ENCODE peak calls at places on chromosomes 11 and 22, in ten cellular contexts. One of them, this sample, is unnamed.

GRCh38 chr22:50455201-50455600 is 19.6 kb downstream of the SBF1 start:
- DNase-seq in stimulated activated CD8-positive, alpha-beta memory T cell treated with anti-CD3 and anti-CD28 coated beads, Interleukin-15, amount 100 ng/mL, for 24 hours: no peak
- DNase-seq in SW 1271: no peak
- DNase-seq in fibroblast of the aortic adventitia: no peak
- DNase-seq in left kidney: no peak
- DNase-seq in SK-N-DZ: no peak
- DNase-seq in right lobe of liver: no peak
- DNase-seq in stimulated activated CD4-positive, alpha-beta T cell treated with anti-CD3 and anti-CD28 coated beads, Interleukin-4, amount 100 ng/mL, for 48 hours: no peak
- DNase-seq in NCI-H748 treated with DMSO at 0.1 percent for 48 hours: no peak
- DNase-seq in NCI-H2081: no peak
- DNase-seq in this sample: no peak

GRCh38 chr11:68471360-68472340 is 11.1 kb downstream of the PPP6R3 start:
- DNase-seq in stimulated activated CD8-positive, alpha-beta memory T cell treated with anti-CD3 and anti-CD28 coated beads, Interleukin-15, amount 100 ng/mL, for 24 hours: no peak
- DNase-seq in SW 1271: peak
- DNase-seq in fibroblast of the aortic adventitia: peak
- DNase-seq in left kidney: no peak
- DNase-seq in SK-N-DZ: no peak
- DNase-seq in right lobe of liver: no peak
- DNase-seq in stimulated activated CD4-positive, alpha-beta T cell treated with anti-CD3 and anti-CD28 coated beads, Interleukin-4, amount 100 ng/mL, for 48 hours: peak
- DNase-seq in NCI-H748 treated with DMSO at 0.1 percent for 48 hours: no peak
- DNase-seq in NCI-H2081: no peak
- DNase-seq in this sample: no peak

GRCh38 chr11:74683279-74683871 is 47.9 kb downstream of the CHRDL2 start:
- DNase-seq in stimulated activated CD8-positive, alpha-beta memory T cell treated with anti-CD3 and anti-CD28 coated beads, Interleukin-15, amount 100 ng/mL, for 24 hours: no peak
- DNase-seq in SW 1271: no peak
- DNase-seq in fibroblast of the aortic adventitia: no peak
- DNase-seq in left kidney: peak
- DNase-seq in SK-N-DZ: no peak
- DNase-seq in right lobe of liver: no peak
- DNase-seq in stimulated activated CD4-positive, alpha-beta T cell treated with anti-CD3 and anti-CD28 coated beads, Interleukin-4, amount 100 ng/mL, for 48 hours: no peak
- DNase-seq in NCI-H748 treated with DMSO at 0.1 percent for 48 hours: no peak
- DNase-seq in NCI-H2081: no peak
- DNase-seq in this sample: no peak

GRCh38 chr11:44199816-44200215 is 104.3 kb downstream of the EXT2 start:
- DNase-seq in stimulated activated CD8-positive, alpha-beta memory T cell treated with anti-CD3 and anti-CD28 coated beads, Interleukin-15, amount 100 ng/mL, for 24 hours: no peak
- DNase-seq in SW 1271: no peak
- DNase-seq in fibroblast of the aortic adventitia: no peak
- DNase-seq in left kidney: no peak
- DNase-seq in SK-N-DZ: no peak
- DNase-seq in right lobe of liver: no peak
- DNase-seq in stimulated activated CD4-positive, alpha-beta T cell treated with anti-CD3 and anti-CD28 coated beads, Interleukin-4, amount 100 ng/mL, for 48 hours: no peak
- DNase-seq in NCI-H748 treated with DMSO at 0.1 percent for 48 hours: no peak
- DNase-seq in NCI-H2081: no peak
- DNase-seq in this sample: no peak

GRCh38 chr11:125944350-125945010 is 1.4 kb upstream of the VSIG10L2 start:
- DNase-seq in stimulated activated CD8-positive, alpha-beta memory T cell treated with anti-CD3 and anti-CD28 coated beads, Interleukin-15, amount 100 ng/mL, for 24 hours: no peak
- DNase-seq in SW 1271: no peak
- DNase-seq in fibroblast of the aortic adventitia: no peak
- DNase-seq in left kidney: peak
- DNase-seq in SK-N-DZ: no peak
- DNase-seq in right lobe of liver: no peak
- DNase-seq in stimulated activated CD4-positive, alpha-beta T cell treated with anti-CD3 and anti-CD28 coated beads, Interleukin-4, amount 100 ng/mL, for 48 hours: no peak
- DNase-seq in NCI-H748 treated with DMSO at 0.1 percent for 48 hours: no peak
- DNase-seq in NCI-H2081: no peak
- DNase-seq in this sample: no peak

GRCh38 chr11:72821920-72822799 is 7.9 kb downstream of the ATG16L2 start:
- DNase-seq in stimulated activated CD8-positive, alpha-beta memory T cell treated with anti-CD3 and anti-CD28 coated beads, Interleukin-15, amount 100 ng/mL, for 24 hours: peak
- DNase-seq in SW 1271: peak
- DNase-seq in fibroblast of the aortic adventitia: peak
- DNase-seq in left kidney: peak
- DNase-seq in SK-N-DZ: peak
- DNase-seq in right lobe of liver: peak
- DNase-seq in stimulated activated CD4-positive, alpha-beta T cell treated with anti-CD3 and anti-CD28 coated beads, Interleukin-4, amount 100 ng/mL, for 48 hours: peak
- DNase-seq in NCI-H748 treated with DMSO at 0.1 percent for 48 hours: peak
- DNase-seq in NCI-H2081: peak
- DNase-seq in this sample: peak

GRCh38 chr22:19483481-19484244 is 3.9 kb downstream of the CDC45 start:
- DNase-seq in stimulated activated CD8-positive, alpha-beta memory T cell treated with anti-CD3 and anti-CD28 coated beads, Interleukin-15, amount 100 ng/mL, for 24 hours: no peak
- DNase-seq in SW 1271: no peak
- DNase-seq in fibroblast of the aortic adventitia: peak
- DNase-seq in left kidney: no peak
- DNase-seq in SK-N-DZ: no peak
- DNase-seq in right lobe of liver: peak
- DNase-seq in stimulated activated CD4-positive, alpha-beta T cell treated with anti-CD3 and anti-CD28 coated beads, Interleukin-4, amount 100 ng/mL, for 48 hours: no peak
- DNase-seq in NCI-H748 treated with DMSO at 0.1 percent for 48 hours: no peak
- DNase-seq in NCI-H2081: no peak
- DNase-seq in this sample: no peak

GRCh38 chr22:37675930-37676571 is 615 bp downstream of the LGALS1 start:
- DNase-seq in stimulated activated CD8-positive, alpha-beta memory T cell treated with anti-CD3 and anti-CD28 coated beads, Interleukin-15, amount 100 ng/mL, for 24 hours: no peak
- DNase-seq in SW 1271: no peak
- DNase-seq in fibroblast of the aortic adventitia: no peak
- DNase-seq in left kidney: no peak
- DNase-seq in SK-N-DZ: no peak
- DNase-seq in right lobe of liver: peak
- DNase-seq in stimulated activated CD4-positive, alpha-beta T cell treated with anti-CD3 and anti-CD28 coated beads, Interleukin-4, amount 100 ng/mL, for 48 hours: no peak
- DNase-seq in NCI-H748 treated with DMSO at 0.1 percent for 48 hours: no peak
- DNase-seq in NCI-H2081: no peak
- DNase-seq in this sample: no peak

GRCh38 chr11:28581286-28582242 is 473.4 kb downstream of the METTL15 start:
- DNase-seq in stimulated activated CD8-positive, alpha-beta memory T cell treated with anti-CD3 and anti-CD28 coated beads, Interleukin-15, amount 100 ng/mL, for 24 hours: no peak
- DNase-seq in SW 1271: no peak
- DNase-seq in fibroblast of the aortic adventitia: peak
- DNase-seq in left kidney: no peak
- DNase-seq in SK-N-DZ: no peak
- DNase-seq in right lobe of liver: no peak
- DNase-seq in stimulated activated CD4-positive, alpha-beta T cell treated with anti-CD3 and anti-CD28 coated beads, Interleukin-4, amount 100 ng/mL, for 48 hours: no peak
- DNase-seq in NCI-H748 treated with DMSO at 0.1 percent for 48 hours: no peak
- DNase-seq in NCI-H2081: no peak
- DNase-seq in this sample: no peak

GRCh38 chr11:134760307-134760706 is 348.3 kb upstream of the B3GAT1 start:
- DNase-seq in stimulated activated CD8-positive, alpha-beta memory T cell treated with anti-CD3 and anti-CD28 coated beads, Interleukin-15, amount 100 ng/mL, for 24 hours: no peak
- DNase-seq in SW 1271: no peak
- DNase-seq in fibroblast of the aortic adventitia: no peak
- DNase-seq in left kidney: no peak
- DNase-seq in SK-N-DZ: no peak
- DNase-seq in right lobe of liver: no peak
- DNase-seq in stimulated activated CD4-positive, alpha-beta T cell treated with anti-CD3 and anti-CD28 coated beads, Interleukin-4, amount 100 ng/mL, for 48 hours: no peak
- DNase-seq in NCI-H748 treated with DMSO at 0.1 percent for 48 hours: no peak
- DNase-seq in NCI-H2081: no peak
- DNase-seq in this sample: no peak

GRCh38 chr11:30960387-30960992 is 374.3 kb upstream of the MPPED2 start:
- DNase-seq in stimulated activated CD8-positive, alpha-beta memory T cell treated with anti-CD3 and anti-CD28 coated beads, Interleukin-15, amount 100 ng/mL, for 24 hours: no peak
- DNase-seq in SW 1271: no peak
- DNase-seq in fibroblast of the aortic adventitia: peak
- DNase-seq in left kidney: peak
- DNase-seq in SK-N-DZ: peak
- DNase-seq in right lobe of liver: no peak
- DNase-seq in stimulated activated CD4-positive, alpha-beta T cell treated with anti-CD3 and anti-CD28 coated beads, Interleukin-4, amount 100 ng/mL, for 48 hours: no peak
- DNase-seq in NCI-H748 treated with DMSO at 0.1 percent for 48 hours: peak
- DNase-seq in NCI-H2081: peak
- DNase-seq in this sample: no peak

GRCh38 chr11:6813651-6814050 is 14.2 kb upstream of the OR6A2 start:
- DNase-seq in stimulated activated CD8-positive, alpha-beta memory T cell treated with anti-CD3 and anti-CD28 coated beads, Interleukin-15, amount 100 ng/mL, for 24 hours: no peak
- DNase-seq in SW 1271: no peak
- DNase-seq in fibroblast of the aortic adventitia: no peak
- DNase-seq in left kidney: peak
- DNase-seq in SK-N-DZ: no peak
- DNase-seq in right lobe of liver: no peak
- DNase-seq in stimulated activated CD4-positive, alpha-beta T cell treated with anti-CD3 and anti-CD28 coated beads, Interleukin-4, amount 100 ng/mL, for 48 hours: no peak
- DNase-seq in NCI-H748 treated with DMSO at 0.1 percent for 48 hours: no peak
- DNase-seq in NCI-H2081: no peak
- DNase-seq in this sample: no peak

GRCh38 chr11:47603295-47603694 is 9.1 kb upstream of the C1QTNF4 start:
- DNase-seq in stimulated activated CD8-positive, alpha-beta memory T cell treated with anti-CD3 and anti-CD28 coated beads, Interleukin-15, amount 100 ng/mL, for 24 hours: no peak
- DNase-seq in SW 1271: no peak
- DNase-seq in fibroblast of the aortic adventitia: peak
- DNase-seq in left kidney: no peak
- DNase-seq in SK-N-DZ: no peak
- DNase-seq in right lobe of liver: no peak
- DNase-seq in stimulated activated CD4-positive, alpha-beta T cell treated with anti-CD3 and anti-CD28 coated beads, Interleukin-4, amount 100 ng/mL, for 48 hours: no peak
- DNase-seq in NCI-H748 treated with DMSO at 0.1 percent for 48 hours: no peak
- DNase-seq in NCI-H2081: no peak
- DNase-seq in this sample: no peak

GRCh38 chr22:50074551-50075042 is 10.6 kb downstream of the MLC1 start:
- DNase-seq in stimulated activated CD8-positive, alpha-beta memory T cell treated with anti-CD3 and anti-CD28 coated beads, Interleukin-15, amount 100 ng/mL, for 24 hours: no peak
- DNase-seq in SW 1271: no peak
- DNase-seq in fibroblast of the aortic adventitia: no peak
- DNase-seq in left kidney: no peak
- DNase-seq in SK-N-DZ: no peak
- DNase-seq in right lobe of liver: no peak
- DNase-seq in stimulated activated CD4-positive, alpha-beta T cell treated with anti-CD3 and anti-CD28 coated beads, Interleukin-4, amount 100 ng/mL, for 48 hours: no peak
- DNase-seq in NCI-H748 treated with DMSO at 0.1 percent for 48 hours: no peak
- DNase-seq in NCI-H2081: no peak
- DNase-seq in this sample: no peak

GRCh38 chr11:75495749-75496641 is 29.7 kb downstream of the GDPD5 start:
- DNase-seq in stimulated activated CD8-positive, alpha-beta memory T cell treated with anti-CD3 and anti-CD28 coated beads, Interleukin-15, amount 100 ng/mL, for 24 hours: no peak
- DNase-seq in SW 1271: no peak
- DNase-seq in fibroblast of the aortic adventitia: no peak
- DNase-seq in left kidney: peak
- DNase-seq in SK-N-DZ: no peak
- DNase-seq in right lobe of liver: no peak
- DNase-seq in stimulated activated CD4-positive, alpha-beta T cell treated with anti-CD3 and anti-CD28 coated beads, Interleukin-4, amount 100 ng/mL, for 48 hours: no peak
- DNase-seq in NCI-H748 treated with DMSO at 0.1 percent for 48 hours: no peak
- DNase-seq in NCI-H2081: no peak
- DNase-seq in this sample: no peak

GRCh38 chr22:47053013-47053864 is 290.8 kb downstream of the TBC1D22A start:
- DNase-seq in stimulated activated CD8-positive, alpha-beta memory T cell treated with anti-CD3 and anti-CD28 coated beads, Interleukin-15, amount 100 ng/mL, for 24 hours: no peak
- DNase-seq in SW 1271: no peak
- DNase-seq in fibroblast of the aortic adventitia: no peak
- DNase-seq in left kidney: no peak
- DNase-seq in SK-N-DZ: no peak
- DNase-seq in right lobe of liver: no peak
- DNase-seq in stimulated activated CD4-positive, alpha-beta T cell treated with anti-CD3 and anti-CD28 coated beads, Interleukin-4, amount 100 ng/mL, for 48 hours: no peak
- DNase-seq in NCI-H748 treated with DMSO at 0.1 percent for 48 hours: no peak
- DNase-seq in NCI-H2081: no peak
- DNase-seq in this sample: no peak

GRCh38 chr22:41904450-41905410 is 10.1 kb downstream of the SHISA8 start:
- DNase-seq in stimulated activated CD8-positive, alpha-beta memory T cell treated with anti-CD3 and anti-CD28 coated beads, Interleukin-15, amount 100 ng/mL, for 24 hours: no peak
- DNase-seq in SW 1271: no peak
- DNase-seq in fibroblast of the aortic adventitia: no peak
- DNase-seq in left kidney: no peak
- DNase-seq in SK-N-DZ: no peak
- DNase-seq in right lobe of liver: no peak
- DNase-seq in stimulated activated CD4-positive, alpha-beta T cell treated with anti-CD3 and anti-CD28 coated beads, Interleukin-4, amount 100 ng/mL, for 48 hours: no peak
- DNase-seq in NCI-H748 treated with DMSO at 0.1 percent for 48 hours: no peak
- DNase-seq in NCI-H2081: no peak
- DNase-seq in this sample: no peak

GRCh38 chr11:7576671-7577225 is 62.9 kb downstream of the PPFIBP2 start:
- DNase-seq in stimulated activated CD8-positive, alpha-beta memory T cell treated with anti-CD3 and anti-CD28 coated beads, Interleukin-15, amount 100 ng/mL, for 24 hours: no peak
- DNase-seq in SW 1271: no peak
- DNase-seq in fibroblast of the aortic adventitia: peak
- DNase-seq in left kidney: peak
- DNase-seq in SK-N-DZ: no peak
- DNase-seq in right lobe of liver: no peak
- DNase-seq in stimulated activated CD4-positive, alpha-beta T cell treated with anti-CD3 and anti-CD28 coated beads, Interleukin-4, amount 100 ng/mL, for 48 hours: no peak
- DNase-seq in NCI-H748 treated with DMSO at 0.1 percent for 48 hours: no peak
- DNase-seq in NCI-H2081: no peak
- DNase-seq in this sample: no peak

GRCh38 chr11:130555251-130555841 is 106.9 kb downstream of the ADAMTS15 start:
- DNase-seq in stimulated activated CD8-positive, alpha-beta memory T cell treated with anti-CD3 and anti-CD28 coated beads, Interleukin-15, amount 100 ng/mL, for 24 hours: no peak
- DNase-seq in SW 1271: no peak
- DNase-seq in fibroblast of the aortic adventitia: peak
- DNase-seq in left kidney: no peak
- DNase-seq in SK-N-DZ: no peak
- DNase-seq in right lobe of liver: no peak
- DNase-seq in stimulated activated CD4-positive, alpha-beta T cell treated with anti-CD3 and anti-CD28 coated beads, Interleukin-4, amount 100 ng/mL, for 48 hours: no peak
- DNase-seq in NCI-H748 treated with DMSO at 0.1 percent for 48 hours: no peak
- DNase-seq in NCI-H2081: no peak
- DNase-seq in this sample: no peak

GRCh38 chr11:110599207-110599606 is 113.0 kb downstream of the ARHGAP20 start:
- DNase-seq in stimulated activated CD8-positive, alpha-beta memory T cell treated with anti-CD3 and anti-CD28 coated beads, Interleukin-15, amount 100 ng/mL, for 24 hours: no peak
- DNase-seq in SW 1271: no peak
- DNase-seq in fibroblast of the aortic adventitia: no peak
- DNase-seq in left kidney: no peak
- DNase-seq in SK-N-DZ: no peak
- DNase-seq in right lobe of liver: no peak
- DNase-seq in stimulated activated CD4-positive, alpha-beta T cell treated with anti-CD3 and anti-CD28 coated beads, Interleukin-4, amount 100 ng/mL, for 48 hours: no peak
- DNase-seq in NCI-H748 treated with DMSO at 0.1 percent for 48 hours: no peak
- DNase-seq in NCI-H2081: no peak
- DNase-seq in this sample: no peak

GRCh38 chr11:101797335-101797734 is 117.5 kb upstream of the CEP126 start:
- DNase-seq in stimulated activated CD8-positive, alpha-beta memory T cell treated with anti-CD3 and anti-CD28 coated beads, Interleukin-15, amount 100 ng/mL, for 24 hours: no peak
- DNase-seq in SW 1271: no peak
- DNase-seq in fibroblast of the aortic adventitia: peak
- DNase-seq in left kidney: no peak
- DNase-seq in SK-N-DZ: no peak
- DNase-seq in right lobe of liver: no peak
- DNase-seq in stimulated activated CD4-positive, alpha-beta T cell treated with anti-CD3 and anti-CD28 coated beads, Interleukin-4, amount 100 ng/mL, for 48 hours: no peak
- DNase-seq in NCI-H748 treated with DMSO at 0.1 percent for 48 hours: no peak
- DNase-seq in NCI-H2081: no peak
- DNase-seq in this sample: no peak

GRCh38 chr11:75532200-75532972 is 6.6 kb upstream of the GDPD5 start:
- DNase-seq in stimulated activated CD8-positive, alpha-beta memory T cell treated with anti-CD3 and anti-CD28 coated beads, Interleukin-15, amount 100 ng/mL, for 24 hours: peak
- DNase-seq in SW 1271: peak
- DNase-seq in fibroblast of the aortic adventitia: peak
- DNase-seq in left kidney: peak
- DNase-seq in SK-N-DZ: peak
- DNase-seq in right lobe of liver: peak
- DNase-seq in stimulated activated CD4-positive, alpha-beta T cell treated with anti-CD3 and anti-CD28 coated beads, Interleukin-4, amount 100 ng/mL, for 48 hours: peak
- DNase-seq in NCI-H748 treated with DMSO at 0.1 percent for 48 hours: peak
- DNase-seq in NCI-H2081: peak
- DNase-seq in this sample: peak

GRCh38 chr22:22196018-22196533 is 48.5 kb upstream of the VPREB1 start:
- DNase-seq in stimulated activated CD8-positive, alpha-beta memory T cell treated with anti-CD3 and anti-CD28 coated beads, Interleukin-15, amount 100 ng/mL, for 24 hours: no peak
- DNase-seq in SW 1271: no peak
- DNase-seq in fibroblast of the aortic adventitia: no peak
- DNase-seq in left kidney: no peak
- DNase-seq in SK-N-DZ: no peak
- DNase-seq in right lobe of liver: no peak
- DNase-seq in stimulated activated CD4-positive, alpha-beta T cell treated with anti-CD3 and anti-CD28 coated beads, Interleukin-4, amount 100 ng/mL, for 48 hours: no peak
- DNase-seq in NCI-H748 treated with DMSO at 0.1 percent for 48 hours: no peak
- DNase-seq in NCI-H2081: no peak
- DNase-seq in this sample: no peak

GRCh38 chr11:130103296-130103814 is 33.7 kb downstream of the APLP2 start:
- DNase-seq in stimulated activated CD8-positive, alpha-beta memory T cell treated with anti-CD3 and anti-CD28 coated beads, Interleukin-15, amount 100 ng/mL, for 24 hours: no peak
- DNase-seq in SW 1271: no peak
- DNase-seq in fibroblast of the aortic adventitia: peak
- DNase-seq in left kidney: peak
- DNase-seq in SK-N-DZ: peak
- DNase-seq in right lobe of liver: no peak
- DNase-seq in stimulated activated CD4-positive, alpha-beta T cell treated with anti-CD3 and anti-CD28 coated beads, Interleukin-4, amount 100 ng/mL, for 48 hours: no peak
- DNase-seq in NCI-H748 treated with DMSO at 0.1 percent for 48 hours: no peak
- DNase-seq in NCI-H2081: no peak
- DNase-seq in this sample: no peak

GRCh38 chr22:39327995-39328754 is 8.8 kb upstream of the RPL3 start:
- DNase-seq in stimulated activated CD8-positive, alpha-beta memory T cell treated with anti-CD3 and anti-CD28 coated beads, Interleukin-15, amount 100 ng/mL, for 24 hours: no peak
- DNase-seq in SW 1271: no peak
- DNase-seq in fibroblast of the aortic adventitia: no peak
- DNase-seq in left kidney: no peak
- DNase-seq in SK-N-DZ: peak
- DNase-seq in right lobe of liver: no peak
- DNase-seq in stimulated activated CD4-positive, alpha-beta T cell treated with anti-CD3 and anti-CD28 coated beads, Interleukin-4, amount 100 ng/mL, for 48 hours: no peak
- DNase-seq in NCI-H748 treated with DMSO at 0.1 percent for 48 hours: no peak
- DNase-seq in NCI-H2081: no peak
- DNase-seq in this sample: no peak

GRCh38 chr22:38513063-38513462 is 7.0 kb upstream of the DDX17 start:
- DNase-seq in stimulated activated CD8-positive, alpha-beta memory T cell treated with anti-CD3 and anti-CD28 coated beads, Interleukin-15, amount 100 ng/mL, for 24 hours: no peak
- DNase-seq in SW 1271: no peak
- DNase-seq in fibroblast of the aortic adventitia: no peak
- DNase-seq in left kidney: peak
- DNase-seq in SK-N-DZ: peak
- DNase-seq in right lobe of liver: no peak
- DNase-seq in stimulated activated CD4-positive, alpha-beta T cell treated with anti-CD3 and anti-CD28 coated beads, Interleukin-4, amount 100 ng/mL, for 48 hours: no peak
- DNase-seq in NCI-H748 treated with DMSO at 0.1 percent for 48 hours: no peak
- DNase-seq in NCI-H2081: no peak
- DNase-seq in this sample: no peak

GRCh38 chr11:69116671-69117070 is 39.1 kb upstream of the SMIM38 start:
- DNase-seq in stimulated activated CD8-positive, alpha-beta memory T cell treated with anti-CD3 and anti-CD28 coated beads, Interleukin-15, amount 100 ng/mL, for 24 hours: no peak
- DNase-seq in SW 1271: no peak
- DNase-seq in fibroblast of the aortic adventitia: no peak
- DNase-seq in left kidney: no peak
- DNase-seq in SK-N-DZ: no peak
- DNase-seq in right lobe of liver: no peak
- DNase-seq in stimulated activated CD4-positive, alpha-beta T cell treated with anti-CD3 and anti-CD28 coated beads, Interleukin-4, amount 100 ng/mL, for 48 hours: no peak
- DNase-seq in NCI-H748 treated with DMSO at 0.1 percent for 48 hours: no peak
- DNase-seq in NCI-H2081: no peak
- DNase-seq in this sample: no peak

GRCh38 chr11:65654375-65655349 is 8.1 kb downstream of the RELA start:
- DNase-seq in stimulated activated CD8-positive, alpha-beta memory T cell treated with anti-CD3 and anti-CD28 coated beads, Interleukin-15, amount 100 ng/mL, for 24 hours: no peak
- DNase-seq in SW 1271: no peak
- DNase-seq in fibroblast of the aortic adventitia: no peak
- DNase-seq in left kidney: no peak
- DNase-seq in SK-N-DZ: no peak
- DNase-seq in right lobe of liver: peak
- DNase-seq in stimulated activated CD4-positive, alpha-beta T cell treated with anti-CD3 and anti-CD28 coated beads, Interleukin-4, amount 100 ng/mL, for 48 hours: no peak
- DNase-seq in NCI-H748 treated with DMSO at 0.1 percent for 48 hours: no peak
- DNase-seq in NCI-H2081: no peak
- DNase-seq in this sample: no peak